ENCODE peak calls at places on chromosomes 12 and 14, in ten cellular contexts. One of them, this sample, is unnamed.

GRCh38 chr12:68915055-68915454 is 17.9 kb downstream of the CPM start:
- DNase-seq in stomach: no peak
- DNase-seq in adrenal gland: no peak
- DNase-seq in fibroblast of mammary gland: peak
- DNase-seq in colonic mucosa: no peak
- DNase-seq in astrocyte of the cerebellum: peak
- DNase-seq in NB4: no peak
- DNase-seq in GM06990: no peak
- DNase-seq in fibroblast of pulmonary artery: peak
- DNase-seq in brain microvascular endothelial cell: peak
- DNase-seq in this sample: no peak

GRCh38 chr12:26271024-26271423 is 75.7 kb downstream of the SSPN start:
- DNase-seq in adrenal gland: no peak
- DNase-seq in colonic mucosa: no peak
- DNase-seq in fibroblast of pulmonary artery: peak
- DNase-seq in NB4: peak
- DNase-seq in stomach: no peak
- DNase-seq in brain microvascular endothelial cell: peak
- DNase-seq in GM06990: no peak
- DNase-seq in astrocyte of the cerebellum: no peak
- DNase-seq in fibroblast of mammary gland: peak
- DNase-seq in this sample: no peak

GRCh38 chr12:94192506-94192905 is 44.1 kb downstream of the PLXNC1 start:
- DNase-seq in NB4: no peak
- DNase-seq in adrenal gland: no peak
- DNase-seq in stomach: no peak
- DNase-seq in brain microvascular endothelial cell: no peak
- DNase-seq in astrocyte of the cerebellum: no peak
- DNase-seq in GM06990: no peak
- DNase-seq in fibroblast of mammary gland: peak
- DNase-seq in fibroblast of pulmonary artery: no peak
- DNase-seq in colonic mucosa: no peak
- DNase-seq in this sample: no peak

GRCh38 chr14:95361373-95362179 is 41.9 kb upstream of the CLMN start:
- DNase-seq in brain microvascular endothelial cell: no peak
- DNase-seq in astrocyte of the cerebellum: no peak
- DNase-seq in fibroblast of mammary gland: peak
- DNase-seq in stomach: peak
- DNase-seq in GM06990: peak
- DNase-seq in NB4: peak
- DNase-seq in adrenal gland: no peak
- DNase-seq in fibroblast of pulmonary artery: peak
- DNase-seq in colonic mucosa: peak
- DNase-seq in this sample: peak

GRCh38 chr14:57287745-57288144 is 19.0 kb downstream of the AP5M1 start:
- DNase-seq in fibroblast of pulmonary artery: no peak
- DNase-seq in adrenal gland: no peak
- DNase-seq in colonic mucosa: no peak
- DNase-seq in fibroblast of mammary gland: no peak
- DNase-seq in brain microvascular endothelial cell: no peak
- DNase-seq in GM06990: no peak
- DNase-seq in astrocyte of the cerebellum: no peak
- DNase-seq in NB4: no peak
- DNase-seq in stomach: no peak
- DNase-seq in this sample: no peak

GRCh38 chr12:116249938-116250337 is 27.6 kb downstream of the MED13L start:
- DNase-seq in GM06990: no peak
- DNase-seq in colonic mucosa: no peak
- DNase-seq in astrocyte of the cerebellum: no peak
- DNase-seq in adrenal gland: no peak
- DNase-seq in fibroblast of pulmonary artery: no peak
- DNase-seq in stomach: no peak
- DNase-seq in brain microvascular endothelial cell: no peak
- DNase-seq in fibroblast of mammary gland: no peak
- DNase-seq in NB4: no peak
- DNase-seq in this sample: no peak

GRCh38 chr14:102616799-102617198 is 24.4 kb downstream of the RCOR1 start:
- DNase-seq in brain microvascular endothelial cell: no peak
- DNase-seq in fibroblast of mammary gland: peak
- DNase-seq in NB4: no peak
- DNase-seq in fibroblast of pulmonary artery: peak
- DNase-seq in stomach: no peak
- DNase-seq in colonic mucosa: no peak
- DNase-seq in adrenal gland: no peak
- DNase-seq in GM06990: no peak
- DNase-seq in astrocyte of the cerebellum: no peak
- DNase-seq in this sample: no peak

GRCh38 chr14:88989911-88990310 is 165.5 kb downstream of the TTC8 start:
- DNase-seq in adrenal gland: no peak
- DNase-seq in fibroblast of pulmonary artery: no peak
- DNase-seq in NB4: no peak
- DNase-seq in GM06990: no peak
- DNase-seq in stomach: no peak
- DNase-seq in astrocyte of the cerebellum: no peak
- DNase-seq in brain microvascular endothelial cell: no peak
- DNase-seq in colonic mucosa: no peak
- DNase-seq in fibroblast of mammary gland: no peak
- DNase-seq in this sample: no peak

GRCh38 chr14:85428926-85429325 is 101.0 kb upstream of the FLRT2 start:
- DNase-seq in stomach: no peak
- DNase-seq in colonic mucosa: no peak
- DNase-seq in fibroblast of mammary gland: no peak
- DNase-seq in GM06990: no peak
- DNase-seq in NB4: no peak
- DNase-seq in astrocyte of the cerebellum: no peak
- DNase-seq in fibroblast of pulmonary artery: no peak
- DNase-seq in brain microvascular endothelial cell: no peak
- DNase-seq in adrenal gland: no peak
- DNase-seq in this sample: no peak

GRCh38 chr12:69027411-69027811 is 94.4 kb upstream of the CPM start:
- DNase-seq in stomach: no peak
- DNase-seq in colonic mucosa: no peak
- DNase-seq in NB4: no peak
- DNase-seq in fibroblast of mammary gland: peak
- DNase-seq in GM06990: no peak
- DNase-seq in astrocyte of the cerebellum: no peak
- DNase-seq in brain microvascular endothelial cell: peak
- DNase-seq in adrenal gland: no peak
- DNase-seq in fibroblast of pulmonary artery: peak
- DNase-seq in this sample: no peak

GRCh38 chr12:117526756-117527479 is 165.5 kb upstream of the NOS1 start:
- DNase-seq in GM06990: no peak
- DNase-seq in stomach: no peak
- DNase-seq in astrocyte of the cerebellum: no peak
- DNase-seq in colonic mucosa: no peak
- DNase-seq in brain microvascular endothelial cell: no peak
- DNase-seq in NB4: no peak
- DNase-seq in adrenal gland: no peak
- DNase-seq in fibroblast of mammary gland: no peak
- DNase-seq in fibroblast of pulmonary artery: no peak
- DNase-seq in this sample: peak

GRCh38 chr12:47021298-47021697 is 58.1 kb upstream of the PCED1B start:
- DNase-seq in fibroblast of pulmonary artery: peak
- DNase-seq in stomach: no peak
- DNase-seq in fibroblast of mammary gland: peak
- DNase-seq in astrocyte of the cerebellum: peak
- DNase-seq in colonic mucosa: no peak
- DNase-seq in adrenal gland: no peak
- DNase-seq in brain microvascular endothelial cell: peak
- DNase-seq in GM06990: peak
- DNase-seq in NB4: peak
- DNase-seq in this sample: no peak

GRCh38 chr12:20248646-20249045 is 119.7 kb upstream of the PDE3A start:
- DNase-seq in astrocyte of the cerebellum: peak
- DNase-seq in adrenal gland: no peak
- DNase-seq in fibroblast of pulmonary artery: no peak
- DNase-seq in GM06990: no peak
- DNase-seq in brain microvascular endothelial cell: no peak
- DNase-seq in NB4: no peak
- DNase-seq in colonic mucosa: no peak
- DNase-seq in stomach: no peak
- DNase-seq in fibroblast of mammary gland: no peak
- DNase-seq in this sample: no peak

GRCh38 chr12:124745891-124746570 is 117.6 kb downstream of the SCARB1 start:
- DNase-seq in NB4: peak
- DNase-seq in stomach: peak
- DNase-seq in fibroblast of pulmonary artery: peak
- DNase-seq in colonic mucosa: peak
- DNase-seq in adrenal gland: peak
- DNase-seq in brain microvascular endothelial cell: peak
- DNase-seq in astrocyte of the cerebellum: peak
- DNase-seq in GM06990: no peak
- DNase-seq in fibroblast of mammary gland: peak
- DNase-seq in this sample: peak

GRCh38 chr12:91991397-91992187 is 154.1 kb downstream of the BTG1 start:
- DNase-seq in NB4: peak
- DNase-seq in fibroblast of mammary gland: peak
- DNase-seq in stomach: no peak
- DNase-seq in brain microvascular endothelial cell: no peak
- DNase-seq in adrenal gland: no peak
- DNase-seq in fibroblast of pulmonary artery: peak
- DNase-seq in GM06990: peak
- DNase-seq in astrocyte of the cerebellum: no peak
- DNase-seq in colonic mucosa: no peak
- DNase-seq in this sample: no peak

GRCh38 chr14:64817631-64818030 is 62.1 kb downstream of the SPTB start:
- DNase-seq in brain microvascular endothelial cell: no peak
- DNase-seq in astrocyte of the cerebellum: no peak
- DNase-seq in stomach: no peak
- DNase-seq in NB4: no peak
- DNase-seq in colonic mucosa: no peak
- DNase-seq in adrenal gland: no peak
- DNase-seq in GM06990: no peak
- DNase-seq in fibroblast of mammary gland: no peak
- DNase-seq in fibroblast of pulmonary artery: no peak
- DNase-seq in this sample: no peak

GRCh38 chr12:132056320-132056719 is 87.8 kb downstream of the DDX51 start:
- DNase-seq in GM06990: no peak
- DNase-seq in fibroblast of mammary gland: no peak
- DNase-seq in stomach: no peak
- DNase-seq in astrocyte of the cerebellum: no peak
- DNase-seq in adrenal gland: no peak
- DNase-seq in NB4: no peak
- DNase-seq in colonic mucosa: no peak
- DNase-seq in fibroblast of pulmonary artery: no peak
- DNase-seq in brain microvascular endothelial cell: no peak
- DNase-seq in this sample: peak

GRCh38 chr12:31406345-31406744 is 80.4 kb upstream of the SINHCAF start:
- DNase-seq in GM06990: peak
- DNase-seq in stomach: no peak
- DNase-seq in colonic mucosa: no peak
- DNase-seq in NB4: no peak
- DNase-seq in fibroblast of pulmonary artery: no peak
- DNase-seq in brain microvascular endothelial cell: no peak
- DNase-seq in astrocyte of the cerebellum: no peak
- DNase-seq in fibroblast of mammary gland: no peak
- DNase-seq in adrenal gland: no peak
- DNase-seq in this sample: no peak

DNA sequence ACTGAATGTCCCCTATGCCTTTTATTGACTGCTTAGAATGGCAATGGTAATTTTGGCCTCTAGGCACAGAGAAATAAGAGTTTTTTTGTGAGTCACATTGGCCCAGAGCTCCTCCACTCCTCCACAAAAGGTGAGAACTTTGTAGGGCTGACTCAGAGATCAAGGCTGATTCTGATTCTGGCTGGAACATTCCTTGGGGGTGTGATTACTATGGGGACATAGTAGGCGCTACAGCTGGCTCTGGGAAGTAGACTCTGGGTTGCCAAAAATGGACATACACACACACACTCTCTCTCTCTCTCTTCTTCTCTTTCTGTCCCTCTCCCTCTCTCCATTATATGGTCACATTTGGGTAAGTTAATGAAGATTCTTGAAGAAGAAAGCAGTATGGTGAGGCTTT is 174.6 kb upstream of the DDHD1 start:
- DNase-seq in adrenal gland: peak
- DNase-seq in astrocyte of the cerebellum: no peak
- DNase-seq in brain microvascular endothelial cell: peak
- DNase-seq in GM06990: no peak
- DNase-seq in colonic mucosa: no peak
- DNase-seq in NB4: no peak
- DNase-seq in stomach: no peak
- DNase-seq in fibroblast of pulmonary artery: peak
- DNase-seq in fibroblast of mammary gland: peak
- DNase-seq in this sample: no peak
- TF ChIP-seq CTCF in adrenal gland: peak
- TF ChIP-seq CTCF in astrocyte of the cerebellum: no peak
- TF ChIP-seq CTCF in brain microvascular endothelial cell: no peak
- TF ChIP-seq CTCF in GM06990: no peak
- TF ChIP-seq CTCF in colonic mucosa: no peak
- TF ChIP-seq CTCF in NB4: no peak
- TF ChIP-seq CTCF in stomach: no peak
- TF ChIP-seq CTCF in fibroblast of pulmonary artery: no peak
- TF ChIP-seq CTCF in fibroblast of mammary gland: peak
- TF ChIP-seq CTCF in this sample: no peak

DNA sequence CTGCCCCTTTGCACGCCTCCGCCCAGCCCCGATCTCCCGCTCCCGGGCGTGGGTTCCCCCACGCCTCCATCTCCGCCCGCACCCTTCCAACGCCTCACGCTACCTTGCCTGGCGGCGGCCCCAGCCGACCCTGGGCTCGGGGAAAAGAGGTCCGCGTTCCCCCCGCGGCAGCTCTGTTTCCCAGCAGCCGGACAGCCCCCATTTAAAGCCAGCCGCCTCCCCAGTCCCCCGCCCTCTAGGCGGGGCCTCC is at the start of gene PRIMA1:
- DNase-seq in colonic mucosa: no peak
- DNase-seq in fibroblast of pulmonary artery: no peak
- DNase-seq in astrocyte of the cerebellum: no peak
- DNase-seq in GM06990: no peak
- DNase-seq in fibroblast of mammary gland: no peak
- DNase-seq in brain microvascular endothelial cell: no peak
- DNase-seq in NB4: no peak
- DNase-seq in stomach: no peak
- DNase-seq in adrenal gland: no peak
- DNase-seq in this sample: no peak
- H3K4me3 ChIP-seq in colonic mucosa: peak
- H3K4me3 ChIP-seq in fibroblast of pulmonary artery: no peak
- H3K4me3 ChIP-seq in astrocyte of the cerebellum: peak
- H3K4me3 ChIP-seq in GM06990: no peak
- H3K4me3 ChIP-seq in fibroblast of mammary gland: no peak
- H3K4me3 ChIP-seq in brain microvascular endothelial cell: no peak
- H3K4me3 ChIP-seq in NB4: no peak
- H3K4me3 ChIP-seq in stomach: peak
- H3K4me3 ChIP-seq in adrenal gland: no peak
- H3K4me3 ChIP-seq in this sample: peak

GRCh38 chr12:78240827-78241226 is 410.1 kb downstream of the NAV3 start:
- DNase-seq in colonic mucosa: no peak
- DNase-seq in brain microvascular endothelial cell: no peak
- DNase-seq in stomach: no peak
- DNase-seq in fibroblast of mammary gland: no peak
- DNase-seq in adrenal gland: no peak
- DNase-seq in astrocyte of the cerebellum: no peak
- DNase-seq in fibroblast of pulmonary artery: no peak
- DNase-seq in GM06990: no peak
- DNase-seq in NB4: no peak
- DNase-seq in this sample: no peak
- TF ChIP-seq CTCF in colonic mucosa: no peak
- TF ChIP-seq CTCF in brain microvascular endothelial cell: no peak
- TF ChIP-seq CTCF in stomach: no peak
- TF ChIP-seq CTCF in fibroblast of mammary gland: no peak
- TF ChIP-seq CTCF in adrenal gland: no peak
- TF ChIP-seq CTCF in astrocyte of the cerebellum: no peak
- TF ChIP-seq CTCF in fibroblast of pulmonary artery: no peak
- TF ChIP-seq CTCF in GM06990: no peak
- TF ChIP-seq CTCF in NB4: no peak
- TF ChIP-seq CTCF in this sample: no peak

GRCh38 chr14:34692898-34693227 is 21.5 kb downstream of the CFL2 start:
- DNase-seq in fibroblast of mammary gland: no peak
- DNase-seq in fibroblast of pulmonary artery: no peak
- DNase-seq in brain microvascular endothelial cell: no peak
- DNase-seq in astrocyte of the cerebellum: no peak
- DNase-seq in NB4: no peak
- DNase-seq in colonic mucosa: no peak
- DNase-seq in stomach: no peak
- DNase-seq in adrenal gland: no peak
- DNase-seq in GM06990: no peak
- DNase-seq in this sample: no peak
- H3K4me3 ChIP-seq in fibroblast of mammary gland: peak
- H3K4me3 ChIP-seq in fibroblast of pulmonary artery: no peak
- H3K4me3 ChIP-seq in brain microvascular endothelial cell: no peak
- H3K4me3 ChIP-seq in astrocyte of the cerebellum: no peak
- H3K4me3 ChIP-seq in NB4: no peak
- H3K4me3 ChIP-seq in colonic mucosa: peak
- H3K4me3 ChIP-seq in stomach: peak
- H3K4me3 ChIP-seq in adrenal gland: no peak
- H3K4me3 ChIP-seq in GM06990: no peak
- H3K4me3 ChIP-seq in this sample: no peak